ENCODE peak calls at places on chromosomes 4 and X, in four cellular contexts. F, B, V and Z are unnamed samples.

GRCh38 chr4:79237836-79238235 is 88.0 kb downstream of the NAA11 start:
- DNase-seq in F (no peak), B (no peak), V (no peak), Z (no peak)

GRCh38 chr4:24226018-24226417 is 336.2 kb upstream of the PPARGC1A start:
- DNase-seq in F (no peak), B (no peak), V (no peak), Z (no peak)

GRCh38 chr4:152181150-152181549 is 354.7 kb downstream of the FBXW7 start:
- DNase-seq in F (no peak), B (no peak), V (no peak), Z (no peak)

GRCh38 chr4:23373269-23373668 is 516.6 kb downstream of the PPARGC1A start:
- DNase-seq in F (no peak), B (no peak), V (peak), Z (no peak)

GRCh38 chrX:131778269-131779218 is 234.7 kb downstream of the OR13H1 start:
- DNase-seq in F (peak), B (peak), V (no peak), Z (no peak)

GRCh38 chr4:112448211-112448745 is 67.7 kb downstream of the NEUROG2 start:
- DNase-seq in F (no peak), B (no peak), V (no peak), Z (no peak)

GRCh38 chr4:6392407-6392806 is 80.0 kb downstream of the PPP2R2C start:
- DNase-seq in F (no peak), B (no peak), V (peak), Z (no peak)

GRCh38 chrX:112913807-112914206 is 73.2 kb upstream of the AMOT start:
- DNase-seq in F (no peak), B (no peak), V (no peak), Z (no peak)

GRCh38 chr4:26342328-26343040 is 21.7 kb downstream of the RBPJ start:
- DNase-seq in F (no peak), B (no peak), V (no peak), Z (no peak)

GRCh38 chr4:10461091-10461849 is 4.0 kb upstream of the ZNF518B start:
- DNase-seq in F (no peak), B (peak), V (peak), Z (peak)

GRCh38 chr4:140238353-140239041 is 84.5 kb upstream of the MAML3 start:
- DNase-seq in F (peak), B (no peak), V (peak), Z (peak)

GRCh38 chr4:81771721-81772120 is 300.0 kb upstream of the RASGEF1B start:
- DNase-seq in F (no peak), B (no peak), V (no peak), Z (no peak)

GRCh38 chr4:16995451-16995850 is 97.0 kb upstream of the LDB2 start:
- DNase-seq in F (no peak), B (no peak), V (no peak), Z (no peak)

GRCh38 chrX:131649741-131650140 is 105.9 kb downstream of the OR13H1 start:
- DNase-seq in F (no peak), B (no peak), V (no peak), Z (no peak)

GRCh38 chrX:40021647-40022046 is 76.1 kb downstream of the BCOR start:
- DNase-seq in F (no peak), B (no peak), V (no peak), Z (no peak)

GRCh38 chrX:108139303-108139702 is 47.7 kb downstream of the ATG4A start:
- DNase-seq in F (no peak), B (no peak), V (no peak), Z (no peak)

GRCh38 chr4:24053906-24054305 is 164.1 kb upstream of the PPARGC1A start:
- DNase-seq in F (no peak), B (no peak), V (no peak), Z (no peak)

GRCh38 chrX:72021975-72022374 is 109.7 kb downstream of the RTL5 start:
- DNase-seq in F (no peak), B (no peak), V (no peak), Z (no peak)

GRCh38 chr4:183154701-183155391 is 55.8 kb downstream of the WWC2 start:
- DNase-seq in F (no peak), B (no peak), V (no peak), Z (no peak)

GRCh38 chrX:31551913-31552312 is 480.1 kb upstream of the FTHL17 start:
- DNase-seq in F (no peak), B (no peak), V (no peak), Z (no peak)

GRCh38 chr4:66023061-66023460 is 352.8 kb upstream of the EPHA5 start:
- DNase-seq in F (no peak), B (no peak), V (no peak), Z (no peak)

GRCh38 chr4:27094224-27094623 is 233.6 kb downstream of the STIM2 start:
- DNase-seq in F (no peak), B (no peak), V (no peak), Z (no peak)

GRCh38 chr4:1175635-1176229 is 3.3 kb upstream of the SPON2 start:
- DNase-seq in F (no peak), B (no peak), V (no peak), Z (no peak)

GRCh38 chr4:41573458-41574129 is 35.6 kb downstream of the LIMCH1 start:
- DNase-seq in F (no peak), B (no peak), V (no peak), Z (no peak)

GRCh38 chr4:88517825-88518224 is 5.8 kb downstream of the PYURF start:
- DNase-seq in F (no peak), B (no peak), V (no peak), Z (no peak)

GRCh38 chr4:139014391-139015268 is 951 bp upstream of the NOCT start:
- DNase-seq in F (no peak), B (peak), V (no peak), Z (no peak)

GRCh38 chr4:151207186-151207585 is 69.8 kb upstream of the PRSS48 start:
- DNase-seq in F (no peak), B (no peak), V (no peak), Z (no peak)

GRCh38 chrX:74421181-74422028 is at the start of gene SLC16A2:
- DNase-seq in F (no peak), B (peak), V (peak), Z (peak)

GRCh38 chrX:10756365-10756915 is 136.1 kb upstream of the MID1 start:
- DNase-seq in F (no peak), B (no peak), V (no peak), Z (no peak)

DNA sequence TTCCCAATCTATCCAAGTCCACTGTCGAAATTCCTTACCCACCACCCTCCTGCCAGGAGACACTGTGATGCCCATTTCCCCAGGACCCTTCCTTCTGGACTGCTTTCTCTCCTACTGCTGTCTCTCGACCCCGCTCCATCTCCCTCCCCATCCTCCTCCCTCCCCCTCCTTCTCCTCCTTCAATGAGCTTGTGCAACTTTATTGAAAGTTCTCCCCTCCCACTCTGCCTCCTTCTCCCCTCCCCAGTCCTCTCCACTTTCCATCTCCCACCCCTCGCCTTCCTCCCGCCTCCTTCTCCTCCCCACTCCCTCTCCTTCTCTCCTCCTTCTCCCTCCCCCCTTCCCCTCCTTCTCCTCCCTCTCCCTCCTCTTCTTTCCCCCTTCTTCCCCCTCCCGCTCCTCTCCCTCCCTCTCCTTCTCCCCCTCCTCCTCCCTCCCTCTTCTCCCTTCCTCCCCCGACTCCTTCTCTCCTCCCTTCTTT is 116.6 kb upstream of the FAT1 start:
- DNase-seq in F (no peak), B (no peak), V (no peak), Z (no peak)
- H3K4me3 ChIP-seq in F (peak), B (no peak), V (no peak), Z (no peak)

DNA sequence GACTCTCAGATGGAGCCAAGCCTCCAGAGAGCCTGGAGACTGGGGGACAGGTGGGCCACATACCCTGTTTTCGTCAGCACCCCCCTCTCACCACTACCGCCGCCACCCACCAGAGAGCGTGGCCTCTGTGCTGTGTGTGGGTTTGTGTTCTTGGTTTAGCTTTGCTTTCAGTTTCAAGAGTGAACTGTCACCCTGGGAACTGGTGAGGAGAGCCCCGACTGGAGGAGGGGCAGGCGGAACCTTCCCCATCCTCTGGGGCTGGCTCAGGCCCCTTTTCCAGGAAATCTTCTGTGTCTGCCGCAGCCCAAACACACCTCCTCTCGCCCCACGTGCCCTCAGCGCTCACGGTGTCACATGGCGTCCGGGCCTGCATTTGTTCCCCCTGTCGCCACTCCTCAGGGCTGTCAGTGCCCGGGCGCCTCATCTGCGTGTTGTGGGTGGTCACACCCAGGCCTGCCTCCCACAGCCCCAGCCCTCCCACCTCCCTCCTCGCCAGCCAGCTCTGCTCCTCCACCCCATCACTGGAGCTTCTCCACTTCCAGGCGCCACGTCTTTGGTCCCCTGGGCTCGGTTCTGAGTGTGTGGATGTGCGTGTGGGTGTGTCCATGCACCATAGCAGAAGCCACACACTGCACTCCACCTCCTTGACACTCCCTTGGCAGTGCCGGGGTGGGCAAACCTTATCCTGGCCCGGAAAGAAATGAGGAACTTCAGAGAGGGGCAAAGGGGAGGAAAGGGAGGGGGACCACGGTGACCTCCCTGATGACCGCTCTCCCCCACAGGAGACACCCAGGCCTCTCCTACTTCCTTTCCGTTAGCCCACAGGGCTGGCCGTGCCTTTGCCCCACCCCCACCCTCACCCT is 27.8 kb downstream of the ELF4 start:
- DNase-seq in F (no peak), B (peak), V (peak), Z (peak)
- H3K27ac ChIP-seq in F (peak), B (no peak), V (peak), Z (no peak)

DNA sequence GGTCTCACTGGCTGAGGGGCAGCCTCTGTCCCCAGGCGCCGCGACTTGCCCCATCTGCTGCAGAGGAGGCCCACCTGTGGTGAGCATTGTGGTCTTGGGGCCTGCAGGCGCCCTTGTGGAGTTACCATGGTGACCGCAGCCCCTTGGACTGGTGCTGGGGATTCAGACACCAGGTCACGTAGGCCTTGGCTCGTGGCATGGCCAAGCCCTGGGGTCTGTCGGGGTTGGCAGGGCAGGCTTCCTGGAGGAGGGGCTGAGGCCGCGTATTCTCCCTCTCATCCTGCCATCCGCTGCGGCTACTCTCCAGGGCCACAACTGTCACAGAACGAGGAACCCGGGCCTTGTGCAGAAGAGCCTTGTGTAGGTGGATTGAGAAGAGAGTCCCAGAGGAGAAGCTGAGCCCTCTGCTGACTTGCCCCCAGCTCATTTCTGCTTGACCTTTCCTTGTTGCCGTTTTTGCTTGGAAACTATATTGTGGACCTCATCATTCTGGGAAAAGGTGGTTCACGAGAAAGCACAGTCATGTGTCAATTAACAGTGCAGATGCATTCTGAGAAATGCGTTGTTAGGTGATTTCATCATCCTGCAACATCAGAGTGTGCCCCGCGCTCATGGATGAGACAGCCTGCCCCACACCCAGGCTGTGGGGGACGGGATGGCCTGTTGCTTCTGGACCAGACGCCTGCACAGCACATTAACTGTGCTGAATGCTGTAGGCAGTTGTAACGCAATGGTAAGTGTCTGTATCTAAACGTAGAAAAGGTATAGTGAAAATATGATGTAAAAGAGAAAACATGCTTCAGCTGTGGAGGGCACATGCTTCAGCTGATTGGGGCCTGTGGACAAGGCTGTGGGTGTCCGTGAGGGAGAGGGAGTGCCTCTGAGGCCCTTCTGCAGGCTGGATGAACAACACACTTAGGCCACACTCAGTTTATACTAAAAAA is 38.5 kb downstream of the TRMT44 start:
- DNase-seq in F (no peak), B (no peak), V (no peak), Z (no peak)
- H3K4me3 ChIP-seq in F (no peak), B (no peak), V (no peak), Z (no peak)

GRCh38 chr4:3307060-3307459 is 14.2 kb downstream of the RGS12 start:
- DNase-seq in F (no peak), B (no peak), V (peak), Z (peak)

GRCh38 chr4:3305610-3306371 is 13.0 kb downstream of the RGS12 start:
- DNase-seq in F (no peak), B (no peak), V (peak), Z (peak)

GRCh38 chr4:3304831-3305609 is 12.2 kb downstream of the RGS12 start:
- DNase-seq in F (no peak), B (no peak), V (peak), Z (peak)

GRCh38 chr4:3307486-3307885 is 14.7 kb downstream of the RGS12 start:
- DNase-seq in F (no peak), B (no peak), V (peak), Z (no peak)

GRCh38 chr4:3306465-3306864 is 13.6 kb downstream of the RGS12 start:
- DNase-seq in F (no peak), B (no peak), V (peak), Z (no peak)
- H3K27ac ChIP-seq in F (no peak), B (no peak), V (peak), Z (no peak)

GRCh38 chr4:184815046-184815877 is 10.5 kb downstream of the ACSL1 start:
- DNase-seq in F (peak), B (peak), V (peak), Z (peak)
- H3K4me3 ChIP-seq in F (no peak), B (no peak), V (no peak), Z (peak)

DNA sequence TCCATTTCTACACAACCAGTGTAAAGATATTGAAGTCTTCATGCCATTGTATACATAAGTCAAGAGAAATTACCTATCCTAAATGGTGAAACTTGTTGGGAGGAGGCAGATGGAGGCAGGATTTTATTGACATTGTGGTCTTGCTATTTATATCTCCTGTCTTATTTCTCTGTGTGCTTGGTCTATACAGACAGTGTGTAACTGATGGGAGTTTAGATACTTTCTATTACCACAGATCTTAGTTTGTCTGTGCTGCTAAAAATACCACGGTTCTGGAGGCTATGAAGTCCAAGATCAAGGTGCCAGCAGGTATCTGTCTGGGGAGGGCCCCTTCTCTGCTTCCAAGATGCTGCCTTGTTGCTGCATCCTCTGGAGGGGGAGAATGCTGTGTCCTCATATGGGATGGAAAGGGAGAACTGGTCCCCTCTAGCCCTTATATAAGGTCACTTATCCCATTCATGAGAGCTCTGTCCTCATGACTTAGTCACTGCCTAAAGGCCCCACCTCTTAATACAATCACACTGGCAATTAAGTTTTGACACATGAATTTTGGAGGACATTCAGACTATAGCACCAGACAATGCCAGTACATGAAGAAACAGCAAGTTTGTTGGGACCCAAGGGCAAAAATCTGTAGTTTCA is 62.4 kb downstream of the SYNPO2 start:
- DNase-seq in F (no peak), B (no peak), V (no peak), Z (no peak)
- H3K27ac ChIP-seq in F (peak), B (no peak), V (no peak), Z (no peak)

DNA sequence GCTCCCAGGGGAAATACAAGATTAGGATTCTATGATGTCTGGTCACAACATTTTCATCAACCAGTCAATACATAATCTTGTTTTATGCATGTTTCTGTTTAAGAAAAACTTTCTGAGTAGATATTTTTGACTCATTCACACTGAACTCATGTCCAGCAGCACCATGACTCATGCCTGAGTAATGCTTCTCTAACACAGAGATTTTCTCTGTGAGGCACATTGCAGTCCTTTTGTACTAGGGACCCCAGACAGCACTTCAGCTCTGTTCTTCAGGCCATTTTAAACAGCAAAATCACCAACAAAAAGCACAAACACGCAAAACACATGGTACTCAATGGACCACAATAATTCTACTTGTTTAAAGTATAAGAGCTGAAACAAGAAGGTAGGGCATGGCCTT is 83.5 kb downstream of the MXRA5 start:
- DNase-seq in F (no peak), B (no peak), V (no peak), Z (no peak)
- H3K4me3 ChIP-seq in F (no peak), B (no peak), V (no peak), Z (no peak)

DNA sequence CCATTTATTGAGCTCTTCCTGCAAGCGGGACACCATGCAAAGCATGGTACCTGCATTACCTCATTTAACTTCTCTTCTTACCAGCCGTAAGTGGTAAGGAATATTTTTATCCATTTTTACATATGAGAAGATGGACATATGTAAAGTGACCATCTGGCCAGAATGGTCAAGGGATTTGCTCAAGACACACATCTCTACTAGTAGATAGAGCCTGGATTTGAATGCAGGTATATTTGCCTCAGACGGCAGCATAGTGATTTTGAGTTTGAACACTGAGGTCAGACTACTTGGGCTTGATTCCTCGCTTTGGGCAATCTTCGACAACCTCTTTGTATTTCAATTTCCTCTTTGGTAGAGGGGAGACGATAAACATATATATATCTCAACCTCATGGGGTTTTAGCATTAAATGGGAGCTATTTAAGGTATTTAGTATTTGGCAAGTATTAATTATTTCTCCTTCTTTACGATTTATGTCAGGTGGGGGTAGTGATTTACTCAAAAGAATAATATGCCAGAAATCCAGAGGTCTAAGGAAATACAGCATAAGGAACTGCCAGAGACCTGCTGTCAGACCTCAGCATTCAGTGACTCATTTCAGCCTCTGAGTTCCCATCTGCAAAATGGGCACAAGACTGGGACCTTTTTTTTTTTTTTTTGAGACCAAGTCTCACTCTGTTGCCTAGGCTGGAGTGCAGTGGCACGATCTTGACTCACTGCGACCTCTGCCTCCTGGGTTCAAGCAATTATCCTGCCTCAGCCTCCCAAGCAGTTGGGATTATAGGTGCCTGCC is 34.6 kb upstream of the CHRNA9 start:
- DNase-seq in F (no peak), B (no peak), V (no peak), Z (no peak)
- H3K27ac ChIP-seq in F (no peak), B (peak), V (no peak), Z (no peak)

GRCh38 chr4:59925290-59925689 is 1274.8 kb upstream of the ADGRL3 start:
- DNase-seq in F (no peak), B (no peak), V (no peak), Z (no peak)
- H3K4me3 ChIP-seq in F (no peak), B (no peak), V (no peak), Z (no peak)

GRCh38 chr4:164770051-164770724 is 16.3 kb downstream of the SMIM31 start:
- DNase-seq in F (no peak), B (no peak), V (no peak), Z (peak)
- H3K27ac ChIP-seq in F (no peak), B (no peak), V (no peak), Z (peak)